ENCODE peak calls at places on chromosomes 7 and 10, in five cellular contexts. F is mesothelial cell of epicardium, N is GM12892, O is AG09309, B is lower lobe of right lung. L is an unnamed sample.

GRCh38 chr10:117320050-117320665 is 55.1 kb downstream of the PDZD8 start:
- DNase-seq in F (no peak), N (no peak), O (no peak), B (no peak), L (no peak)

GRCh38 chr7:156014808-156015207 is 202.5 kb upstream of the SHH start:
- DNase-seq in F (no peak), N (no peak), O (no peak), B (no peak), L (no peak)

GRCh38 chr10:126270116-126270515 is 118.2 kb downstream of the ADAM12 start:
- DNase-seq in F (no peak), N (no peak), O (peak; percentile 68), B (no peak), L (no peak)

GRCh38 chr7:46153951-46154787 is 233.1 kb upstream of the IGFBP3 start:
- DNase-seq in F (no peak), N (no peak), O (no peak), B (no peak), L (no peak)

GRCh38 chr10:58781873-58782488 is 269.3 kb downstream of the BICC1 start:
- DNase-seq in F (no peak), N (no peak), O (no peak), B (no peak), L (no peak)

GRCh38 chr10:35466170-35466569 is 129.9 kb downstream of the CCNY start:
- DNase-seq in F (no peak), N (no peak), O (no peak), B (no peak), L (no peak)

GRCh38 chr10:133276435-133277201 is at the start of gene ADAM8:
- DNase-seq in F (no peak), N (peak; percentile 96), O (no peak), B (peak; percentile 77), L (peak; percentile 94)

GRCh38 chr10:126930506-126931458 is 25.6 kb downstream of the DOCK1 start:
- DNase-seq in F (no peak), N (no peak), O (no peak), B (no peak), L (no peak)

GRCh38 chr10:103663802-103664201 is 170.3 kb downstream of the NEURL1 start:
- DNase-seq in F (no peak), N (no peak), O (no peak), B (peak; percentile 59), L (peak; percentile 54)

GRCh38 chr10:100967332-100967731 is 2.0 kb upstream of the SEMA4G start:
- DNase-seq in F (no peak), N (no peak), O (no peak), B (no peak), L (no peak)

GRCh38 chr7:87852306-87852705 is 23.9 kb downstream of the SLC25A40 start:
- DNase-seq in F (no peak), N (no peak), O (no peak), B (no peak), L (no peak)

GRCh38 chr10:132882481-132882951 is 59.9 kb downstream of the CFAP46 start:
- DNase-seq in F (no peak), N (no peak), O (no peak), B (no peak), L (no peak)

GRCh38 chr7:91265693-91266066 is 1.4 kb downstream of the FZD1 start:
- DNase-seq in F (no peak), N (no peak), O (no peak), B (peak; percentile 57), L (peak; percentile 82)

GRCh38 chr7:156095908-156096539 is 283.8 kb upstream of the SHH start:
- DNase-seq in F (no peak), N (no peak), O (no peak), B (no peak), L (no peak)

GRCh38 chr7:156680281-156680680 is 39.7 kb downstream of the RNF32 start:
- DNase-seq in F (no peak), N (no peak), O (no peak), B (no peak), L (no peak)

GRCh38 chr7:108253275-108254044 is 123.3 kb upstream of the LAMB4 start:
- DNase-seq in F (no peak), N (no peak), O (no peak), B (no peak), L (no peak)

GRCh38 chr7:147411011-147411614 is 1179.5 kb upstream of the C7orf33 start:
- DNase-seq in F (no peak), N (no peak), O (no peak), B (no peak), L (no peak)

GRCh38 chr7:7639421-7639820 is 1.1 kb upstream of the UMAD1 start:
- DNase-seq in F (no peak), N (no peak), O (no peak), B (no peak), L (no peak)

GRCh38 chr7:118572604-118573003 is 348.1 kb downstream of the ANKRD7 start:
- DNase-seq in F (no peak), N (no peak), O (no peak), B (no peak), L (no peak)

GRCh38 chr7:30717181-30717580 is 34.8 kb upstream of the INMT start:
- DNase-seq in F (no peak), N (no peak), O (no peak), B (no peak), L (no peak)

GRCh38 chr7:129053938-129054437 is 923 bp downstream of the TNPO3 start:
- DNase-seq in F (no peak), N (no peak), O (no peak), B (no peak), L (no peak)

GRCh38 chr10:1451362-1451888 is 285.9 kb downstream of the ADARB2 start:
- DNase-seq in F (no peak), N (no peak), O (no peak), B (no peak), L (no peak)

GRCh38 chr7:66099551-66100407 is 14.9 kb upstream of the CRCP start:
- DNase-seq in F (no peak), N (no peak), O (peak; percentile 72), B (peak; percentile 78), L (no peak)

GRCh38 chr7:44212581-44213184 is 11.9 kb downstream of the YKT6 start:
- DNase-seq in F (peak; percentile 8), N (no peak), O (no peak), B (no peak), L (no peak)

GRCh38 chr7:30278849-30279505 is 5.4 kb upstream of the ZNRF2 start:
- DNase-seq in F (no peak), N (no peak), O (no peak), B (no peak), L (no peak)

GRCh38 chr7:3033136-3033535 is 10.5 kb downstream of the CARD11 start:
- DNase-seq in F (no peak), N (no peak), O (no peak), B (no peak), L (no peak)

GRCh38 chr10:103192451-103193106 is 493 bp downstream of the NT5C2 start:
- DNase-seq in F (peak; percentile 46), N (peak; percentile 50), O (no peak), B (peak; percentile 92), L (no peak)

GRCh38 chr7:30464231-30464660 is 14.3 kb downstream of the NOD1 start:
- DNase-seq in F (no peak), N (no peak), O (no peak), B (no peak), L (no peak)

GRCh38 chr7:18535811-18536413 is 40.4 kb downstream of the HDAC9 start:
- DNase-seq in F (no peak), N (no peak), O (no peak), B (no peak), L (no peak)

GRCh38 chr10:94286898-94287297 is 75.8 kb downstream of the NOC3L start:
- DNase-seq in F (no peak), N (no peak), O (no peak), B (no peak), L (no peak)

GRCh38 chr7:122038904-122039303 is 105.1 kb downstream of the AASS start:
- DNase-seq in F (no peak), N (no peak), O (no peak), B (no peak), L (no peak)

GRCh38 chr10:94076325-94076841 is 82.7 kb downstream of the PLCE1 start:
- DNase-seq in F (no peak), N (no peak), O (peak; percentile 49), B (no peak), L (no peak)

GRCh38 chr10:14605231-14605925 is 169.3 kb downstream of the FAM107B start:
- DNase-seq in F (no peak), N (no peak), O (no peak), B (no peak), L (no peak)

GRCh38 chr10:124674768-124675222 is 69.4 kb downstream of the FAM53B start:
- DNase-seq in F (no peak), N (no peak), O (no peak), B (peak; percentile 77), L (peak; percentile 57)

GRCh38 chr10:76879116-76879706 is 758.4 kb downstream of the KCNMA1 start:
- DNase-seq in F (no peak), N (no peak), O (no peak), B (no peak), L (no peak)

GRCh38 chr10:132836832-132837540 is 51.0 kb upstream of the NKX6-2 start:
- DNase-seq in F (peak; percentile 55), N (peak; percentile 50), O (no peak), B (no peak), L (no peak)

GRCh38 chr10:16116404-16117304 is 256.3 kb upstream of the MINDY3 start:
- DNase-seq in F (no peak), N (no peak), O (no peak), B (no peak), L (no peak)

GRCh38 chr10:125001313-125002043 is 59.6 kb downstream of the ZRANB1 start:
- DNase-seq in F (no peak), N (peak; percentile 21), O (no peak), B (peak; percentile 40), L (peak; percentile 20)

GRCh38 chr10:113086282-113086681 is 136.2 kb downstream of the TCF7L2 start:
- DNase-seq in F (no peak), N (no peak), O (no peak), B (no peak), L (no peak)

GRCh38 chr10:107994621-107995274 is 830.2 kb upstream of the SORCS1 start:
- DNase-seq in F (no peak), N (no peak), O (no peak), B (no peak), L (no peak)

L was measured in upper lobe of left lung.